ENCODE peak calls at places on chromosomes 7 and 10, in eight cellular contexts. I is fibroblast of lung; Z is Caco-2; E is lung; P is OCI-LY7; O is brain microvascular endothelial cell; N is CD8-positive, alpha-beta T cell; J is BJ. Y is an unnamed sample.

GRCh38 chr7:82925331-82925730 is 237.4 kb downstream of the PCLO start:
- DNase-seq in I (no peak), Z (no peak), E (no peak), P (peak), O (no peak), N (no peak), J (no peak), Y (no peak)

GRCh38 chr7:133481676-133482075 is 228.8 kb downstream of the EXOC4 start:
- DNase-seq in I (peak), Z (no peak), E (no peak), P (no peak), O (peak), N (no peak), J (peak), Y (peak)

GRCh38 chr10:72334196-72334831 is 20.4 kb downstream of the DNAJB12 start:
- DNase-seq in I (peak), Z (peak), E (no peak), P (no peak), O (peak), N (no peak), J (no peak), Y (no peak)

GRCh38 chr7:91784469-91784868 is 96.0 kb downstream of the MTERF1 start:
- DNase-seq in I (peak), Z (no peak), E (no peak), P (peak), O (peak), N (no peak), J (peak), Y (peak)

GRCh38 chr7:50730459-50731400 is 52.0 kb downstream of the GRB10 start:
- DNase-seq in I (peak), Z (no peak), E (no peak), P (no peak), O (no peak), N (no peak), J (no peak), Y (no peak)

GRCh38 chr7:116653204-116653603 is 18.8 kb upstream of the MET start:
- DNase-seq in I (peak), Z (peak), E (no peak), P (no peak), O (peak), N (no peak), J (no peak), Y (no peak)

GRCh38 chr10:20276127-20276979 is 460.1 kb downstream of the PLXDC2 start:
- DNase-seq in I (peak), Z (no peak), E (no peak), P (no peak), O (no peak), N (no peak), J (no peak), Y (no peak)

GRCh38 chr10:103551619-103552602 is 58.4 kb downstream of the NEURL1 start:
- DNase-seq in I (no peak), Z (no peak), E (no peak), P (no peak), O (no peak), N (no peak), J (no peak), Y (no peak)

GRCh38 chr7:14833707-14834106 is 68.8 kb downstream of the DGKB start:
- DNase-seq in I (peak), Z (no peak), E (no peak), P (no peak), O (no peak), N (no peak), J (no peak), Y (no peak)

GRCh38 chr10:64376169-64376568 is 855.0 kb downstream of the REEP3 start:
- DNase-seq in I (no peak), Z (peak), E (no peak), P (no peak), O (no peak), N (no peak), J (no peak), Y (no peak)

GRCh38 chr7:124072603-124073324 is 39.9 kb upstream of the TMEM229A start:
- DNase-seq in I (peak), Z (no peak), E (no peak), P (no peak), O (peak), N (no peak), J (peak), Y (peak)

GRCh38 chr10:44973323-44974081 is 5.1 kb downstream of the DEPP1 start:
- DNase-seq in I (no peak), Z (no peak), E (no peak), P (no peak), O (no peak), N (no peak), J (no peak), Y (no peak)

GRCh38 chr10:10794056-10794455 is 223.6 kb upstream of the CELF2 start:
- DNase-seq in I (peak), Z (no peak), E (no peak), P (no peak), O (peak), N (no peak), J (no peak), Y (no peak)
- H3K4me3 ChIP-seq in I (no peak), Z (no peak), E (peak), P (no peak), O (peak), N (no peak), J (no peak), Y (no peak)

DNA sequence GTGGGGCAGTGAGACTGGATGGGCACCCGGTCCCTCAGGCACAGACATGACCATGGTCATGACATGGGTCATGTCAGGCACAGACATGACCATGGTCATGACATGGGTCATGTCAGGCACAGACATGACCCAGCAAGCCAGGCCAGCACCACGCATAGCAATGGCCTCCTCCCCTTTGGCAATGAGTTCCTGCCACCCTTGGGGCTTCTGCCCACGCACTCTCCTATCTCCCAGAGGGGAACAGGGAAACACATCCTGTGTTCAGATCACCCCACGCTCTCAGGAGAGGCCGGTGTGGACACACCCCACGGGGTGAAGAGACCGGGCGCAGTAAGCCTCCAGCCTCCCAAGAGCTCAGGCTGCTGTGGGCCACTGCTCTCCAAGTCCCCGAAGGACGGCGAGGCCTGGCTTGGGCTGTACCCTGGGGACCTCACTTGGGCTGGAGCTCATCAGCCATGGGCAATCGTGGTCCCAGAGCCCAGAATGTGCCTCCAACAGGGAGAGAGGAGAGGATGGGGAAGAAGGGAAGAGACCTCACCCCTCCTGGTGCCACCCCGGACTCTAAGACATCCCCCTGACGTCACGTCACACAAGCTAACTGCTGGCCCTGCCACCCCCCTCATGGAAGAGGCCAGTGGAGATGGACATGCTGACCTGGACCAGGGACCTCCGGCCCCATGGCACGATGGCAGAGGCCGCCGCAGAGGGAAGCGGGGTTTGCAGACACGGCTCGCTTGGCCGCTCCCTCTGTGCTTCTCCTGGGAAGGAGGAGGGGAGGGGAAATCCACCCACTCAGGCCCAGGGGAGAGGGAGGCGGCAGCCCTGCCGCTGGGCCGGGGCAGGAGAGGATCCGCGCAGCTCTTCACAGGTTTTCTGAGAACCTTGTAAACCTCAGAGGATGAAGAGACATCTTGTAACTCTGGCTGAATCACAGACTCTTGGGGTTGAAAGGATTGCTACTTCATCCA is 269.6 kb downstream of the ELFN1 start:
- DNase-seq in I (no peak), Z (no peak), E (no peak), P (no peak), O (no peak), N (peak), J (no peak), Y (no peak)
- H3K4me3 ChIP-seq in I (no peak), Z (no peak), E (no peak), P (peak), O (peak), N (peak), J (no peak), Y (no peak)

DNA sequence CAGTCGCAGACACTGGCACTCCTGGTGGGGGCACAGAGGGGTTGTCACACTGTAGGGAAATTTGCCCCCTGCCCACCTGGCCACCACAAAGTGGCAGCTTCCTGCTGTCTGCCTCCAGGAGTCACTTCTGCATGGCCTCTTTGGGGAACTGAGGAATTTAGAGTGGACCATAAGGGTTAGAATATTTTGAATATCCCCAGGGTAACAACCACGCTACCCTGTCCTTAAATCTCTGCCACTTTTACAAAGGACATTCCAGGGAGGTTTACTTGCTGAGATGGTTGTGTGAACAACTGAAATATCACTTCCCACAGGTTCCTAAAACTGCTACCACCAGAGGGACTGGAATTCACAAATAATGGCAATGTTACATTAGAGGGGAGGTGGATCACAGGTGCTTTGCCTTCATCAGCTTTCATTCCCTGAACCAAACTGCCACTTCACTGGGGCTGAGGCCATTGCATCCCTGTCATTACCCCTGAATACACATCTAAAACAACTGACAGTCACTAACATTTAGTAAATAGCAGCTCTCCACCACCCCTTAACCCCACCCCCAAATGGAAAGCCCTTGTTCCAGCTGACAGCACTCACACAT is 88.1 kb upstream of the IFRD1 start:
- DNase-seq in I (no peak), Z (no peak), E (no peak), P (no peak), O (no peak), N (no peak), J (no peak), Y (no peak)
- H3K4me3 ChIP-seq in I (no peak), Z (no peak), E (no peak), P (no peak), O (no peak), N (no peak), J (no peak), Y (no peak)

GRCh38 chr7:150471886-150472285 is 21.5 kb downstream of the GIMAP8 start:
- DNase-seq in I (no peak), Z (no peak), E (no peak), P (no peak), O (no peak), N (no peak), J (no peak), Y (no peak)

GRCh38 chr7:150466477-150466876 is 16.0 kb downstream of the GIMAP8 start:
- DNase-seq in I (no peak), Z (no peak), E (no peak), P (no peak), O (no peak), N (no peak), J (no peak), Y (no peak)

GRCh38 chr7:150464962-150465361 is 14.5 kb downstream of the GIMAP8 start:
- DNase-seq in I (no peak), Z (no peak), E (no peak), P (no peak), O (no peak), N (no peak), J (no peak), Y (no peak)

GRCh38 chr7:150465414-150465813 is 15.0 kb downstream of the GIMAP8 start:
- DNase-seq in I (no peak), Z (no peak), E (no peak), P (no peak), O (no peak), N (no peak), J (no peak), Y (no peak)

GRCh38 chr7:150468241-150468640 is 17.8 kb downstream of the GIMAP8 start:
- DNase-seq in I (no peak), Z (no peak), E (no peak), P (no peak), O (no peak), N (no peak), J (no peak), Y (no peak)
- H3K4me3 ChIP-seq in I (no peak), Z (no peak), E (peak), P (no peak), O (no peak), N (peak), J (no peak), Y (no peak)

GRCh38 chr7:108848486-108848885 is 278.8 kb downstream of the DNAJB9 start:
- DNase-seq in I (no peak), Z (no peak), E (no peak), P (no peak), O (no peak), N (no peak), J (no peak), Y (no peak)

GRCh38 chr7:108846471-108846870 is 276.8 kb downstream of the DNAJB9 start:
- DNase-seq in I (no peak), Z (no peak), E (no peak), P (no peak), O (no peak), N (no peak), J (no peak), Y (no peak)

GRCh38 chr7:108845960-108846359 is 276.3 kb downstream of the DNAJB9 start:
- DNase-seq in I (no peak), Z (no peak), E (no peak), P (no peak), O (no peak), N (no peak), J (no peak), Y (no peak)
- H3K4me3 ChIP-seq in I (no peak), Z (no peak), E (no peak), P (no peak), O (no peak), N (no peak), J (no peak), Y (no peak)

GRCh38 chr7:335358-336148 is 45.6 kb downstream of the FOXL3 start:
- DNase-seq in I (no peak), Z (no peak), E (no peak), P (no peak), O (no peak), N (no peak), J (no peak), Y (no peak)

GRCh38 chr7:332020-332517 is 42.1 kb downstream of the FOXL3 start:
- DNase-seq in I (no peak), Z (no peak), E (no peak), P (no peak), O (no peak), N (no peak), J (no peak), Y (no peak)

GRCh38 chr7:332646-333398 is 42.9 kb downstream of the FOXL3 start:
- DNase-seq in I (peak), Z (peak), E (peak), P (no peak), O (peak), N (peak), J (no peak), Y (no peak)

GRCh38 chr7:334618-335357 is 44.8 kb downstream of the FOXL3 start:
- DNase-seq in I (no peak), Z (no peak), E (no peak), P (no peak), O (no peak), N (no peak), J (no peak), Y (no peak)

DNA sequence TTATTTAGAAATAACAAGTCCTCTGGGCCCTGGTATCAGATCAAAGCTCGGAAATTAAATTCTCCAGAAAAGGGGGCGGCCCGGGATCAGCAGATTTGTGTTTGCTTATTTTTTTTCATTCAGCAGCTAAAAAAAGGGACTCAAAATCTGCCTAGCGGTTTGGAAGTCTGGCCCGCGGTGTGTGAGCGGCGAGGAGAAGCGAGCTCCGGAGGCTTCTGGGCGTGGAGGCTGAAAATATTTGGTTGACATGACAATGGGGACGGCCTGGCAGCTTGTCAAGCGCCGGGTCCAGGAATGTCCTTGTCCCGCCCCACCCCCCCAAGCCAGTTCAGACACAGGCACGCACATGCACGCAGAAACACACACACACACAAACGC is 43.4 kb downstream of the FOXL3 start:
- DNase-seq in I (peak), Z (peak), E (peak), P (no peak), O (peak), N (no peak), J (peak), Y (no peak)
- H3K4me3 ChIP-seq in I (no peak), Z (peak), E (no peak), P (no peak), O (no peak), N (no peak), J (no peak), Y (no peak)